ENCODE peak calls at places on chromosomes 6 and 20, in six cellular contexts. S is HCT116; O is K562; T is lower lobe of right lung; G is endodermal cell; P is naive thymus-derived CD4-positive, alpha-beta T cell. E is an unnamed sample.

GRCh38 chr20:6692566-6693168 is 74.8 kb upstream of the BMP2 start:
- DNase-seq in S (no peak), O (no peak), T (no peak), G (no peak), P (no peak), E (no peak)

GRCh38 chr6:163415620-163416379 is 1.3 kb downstream of the QKI start:
- DNase-seq in S (no peak), O (peak), T (peak), G (peak), P (peak), E (no peak)

GRCh38 chr20:39453890-39454289 is 491.7 kb downstream of the DHX35 start:
- DNase-seq in S (no peak), O (no peak), T (no peak), G (peak), P (no peak), E (no peak)

GRCh38 chr6:150334790-150335783 is 33.7 kb upstream of the IYD start:
- DNase-seq in S (peak), O (peak), T (no peak), G (peak), P (no peak), E (no peak)

GRCh38 chr6:142531727-142532126 is 229.9 kb downstream of the ADGRG6 start:
- DNase-seq in S (no peak), O (no peak), T (no peak), G (no peak), P (no peak), E (no peak)

GRCh38 chr6:1906625-1907024 is 296.9 kb downstream of the FOXC1 start:
- DNase-seq in S (no peak), O (no peak), T (no peak), G (peak), P (no peak), E (no peak)

GRCh38 chr6:15501806-15502450 is 160.9 kb downstream of the DTNBP1 start:
- DNase-seq in S (no peak), O (no peak), T (no peak), G (no peak), P (no peak), E (peak)

GRCh38 chr6:14221564-14222297 is 104.2 kb downstream of the CD83 start:
- DNase-seq in S (no peak), O (no peak), T (no peak), G (no peak), P (no peak), E (no peak)

GRCh38 chr6:71238351-71238750 is 50.3 kb upstream of the OGFRL1 start:
- DNase-seq in S (no peak), O (no peak), T (no peak), G (no peak), P (no peak), E (no peak)

GRCh38 chr6:49606696-49607390 is 29.8 kb downstream of the RHAG start:
- DNase-seq in S (peak), O (peak), T (no peak), G (peak), P (no peak), E (peak)

GRCh38 chr6:124029535-124029934 is 225.9 kb downstream of the NKAIN2 start:
- DNase-seq in S (no peak), O (no peak), T (no peak), G (peak), P (no peak), E (no peak)

GRCh38 chr6:13907614-13908215 is 17.0 kb upstream of the RNF182 start:
- DNase-seq in S (no peak), O (no peak), T (no peak), G (no peak), P (no peak), E (no peak)

GRCh38 chr6:158475344-158476302 is 84.3 kb upstream of the TMEM181 start:
- DNase-seq in S (no peak), O (peak), T (no peak), G (no peak), P (no peak), E (no peak)

GRCh38 chr6:63683071-63683603 is 47.5 kb downstream of the PHF3 start:
- DNase-seq in S (no peak), O (no peak), T (no peak), G (no peak), P (no peak), E (no peak)

GRCh38 chr20:25444556-25444955 is 37.1 kb downstream of the GINS1 start:
- DNase-seq in S (no peak), O (no peak), T (no peak), G (no peak), P (no peak), E (no peak)

GRCh38 chr20:45374101-45374467 is 4.0 kb downstream of the TP53TG5 start:
- DNase-seq in S (no peak), O (no peak), T (no peak), G (no peak), P (no peak), E (no peak)

GRCh38 chr6:140281236-140281635 is 906.8 kb upstream of the CITED2 start:
- DNase-seq in S (no peak), O (no peak), T (no peak), G (no peak), P (no peak), E (no peak)

GRCh38 chr6:149938571-149939462 is 3.0 kb upstream of the ULBP2 start:
- DNase-seq in S (no peak), O (no peak), T (no peak), G (peak), P (peak), E (no peak)

GRCh38 chr20:43942661-43943285 is 28.1 kb downstream of the TOX2 start:
- DNase-seq in S (peak), O (no peak), T (no peak), G (no peak), P (peak), E (no peak)

GRCh38 chr20:36547186-36548005 is 6.1 kb downstream of the MYL9 start:
- DNase-seq in S (no peak), O (no peak), T (no peak), G (peak), P (no peak), E (no peak)
- H3K27ac ChIP-seq in S (no peak), O (no peak), T (no peak), G (no peak), P (no peak), E (no peak)

DNA sequence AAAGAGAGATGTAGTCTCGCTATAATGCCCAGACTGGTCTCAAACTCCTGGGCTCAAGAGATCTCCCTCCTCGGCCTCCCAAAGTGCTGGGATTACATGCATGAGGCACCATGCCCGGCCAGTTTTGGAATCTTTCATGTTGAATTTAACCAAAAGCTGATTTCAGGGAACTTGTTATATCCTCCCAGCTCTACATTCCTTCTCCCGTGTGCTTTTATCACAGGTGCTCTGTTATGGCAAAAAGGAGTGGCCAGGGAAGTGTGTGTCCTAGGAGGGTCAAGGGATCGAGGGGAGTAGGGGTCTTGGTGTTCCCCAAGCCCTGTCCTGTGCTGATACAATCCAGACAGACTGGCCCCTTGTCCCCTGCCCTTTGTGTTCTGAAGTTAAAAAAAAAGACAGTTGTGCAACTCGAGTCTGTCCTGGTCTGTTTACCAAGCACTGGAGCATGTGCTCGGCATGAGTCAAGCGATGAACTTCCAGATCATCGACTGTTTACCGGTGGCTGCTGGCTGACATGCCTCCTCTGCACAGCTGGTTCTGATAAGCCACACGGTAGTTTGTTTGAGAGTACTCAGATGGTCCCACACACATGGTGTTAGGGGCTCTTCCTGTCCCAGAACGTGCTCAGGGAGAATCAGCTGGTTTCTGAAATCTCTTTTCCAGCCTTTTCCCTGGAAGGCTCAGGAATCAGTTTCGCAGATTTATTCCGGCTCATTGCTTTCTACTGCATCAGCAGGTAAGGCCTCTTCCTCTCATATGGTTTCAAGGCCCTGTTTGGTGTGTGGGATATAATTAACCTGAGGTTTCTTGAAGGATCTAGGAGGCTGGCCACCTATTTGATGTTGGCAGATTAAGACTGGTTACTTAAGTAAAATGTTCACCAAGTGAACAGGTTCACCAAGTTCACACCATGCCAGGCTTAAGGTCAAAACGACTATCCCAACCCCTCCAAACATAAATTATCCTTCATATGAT is 52.6 kb upstream of the NAA20 start:
- DNase-seq in S (no peak), O (no peak), T (peak), G (no peak), P (no peak), E (no peak)
- H3K27ac ChIP-seq in S (no peak), O (no peak), T (peak), G (no peak), P (no peak), E (peak)

GRCh38 chr6:106255306-106255705 is 70.3 kb downstream of the ATG5 start:
- DNase-seq in S (no peak), O (no peak), T (no peak), G (no peak), P (no peak), E (no peak)
- H3K27ac ChIP-seq in S (no peak), O (no peak), T (no peak), G (no peak), P (no peak), E (no peak)

GRCh38 chr20:31740656-31741323 is 1.7 kb downstream of the TPX2 start:
- DNase-seq in S (no peak), O (no peak), T (no peak), G (no peak), P (no peak), E (no peak)
- H3K27ac ChIP-seq in S (peak), O (peak), T (no peak), G (no peak), P (no peak), E (no peak)

GRCh38 chr6:128870751-128871150 is 12.2 kb upstream of the LAMA2 start:
- DNase-seq in S (no peak), O (no peak), T (no peak), G (no peak), P (no peak), E (no peak)
- H3K27ac ChIP-seq in S (no peak), O (no peak), T (no peak), G (no peak), P (no peak), E (no peak)

DNA sequence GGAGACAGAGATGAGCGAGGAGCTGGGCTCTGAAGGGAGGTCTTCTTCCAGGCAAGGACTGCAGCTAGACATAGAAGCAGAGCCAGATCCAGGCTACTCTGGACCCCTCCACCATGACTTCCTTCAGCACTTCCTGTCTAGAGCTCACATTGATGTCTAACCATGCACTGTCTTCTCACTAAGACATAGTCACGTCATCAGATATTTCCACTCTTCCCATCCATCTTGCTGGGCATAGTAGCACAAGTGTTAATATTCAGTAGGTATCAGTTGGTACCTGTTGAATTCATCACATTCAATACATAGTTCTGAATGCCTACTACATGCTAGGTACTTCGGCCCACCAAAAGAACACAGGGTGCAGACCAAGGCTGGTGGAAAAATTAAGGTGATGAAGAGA is 2.9 kb downstream of the HLA-DMA start:
- DNase-seq in S (no peak), O (no peak), T (no peak), G (no peak), P (no peak), E (no peak)
- H3K27ac ChIP-seq in S (no peak), O (no peak), T (no peak), G (no peak), P (no peak), E (no peak)

DNA sequence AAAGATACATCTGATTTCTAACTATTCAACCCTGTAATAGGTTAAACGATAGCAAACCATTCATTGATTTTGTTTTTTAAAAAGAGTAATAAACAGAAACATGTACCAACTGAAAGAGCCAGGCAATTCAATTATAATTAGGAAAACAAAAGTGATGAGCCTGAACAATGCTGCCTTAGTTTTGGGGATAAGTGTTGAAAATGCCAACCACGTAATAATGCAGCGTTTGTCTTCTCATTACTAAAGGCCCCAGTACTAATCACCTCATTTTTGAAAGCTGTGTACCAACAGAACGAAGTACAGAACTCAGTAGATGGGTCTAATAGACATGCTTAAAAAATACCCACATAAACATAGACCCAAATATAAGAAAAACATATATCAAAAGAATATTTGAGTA is 663.6 kb upstream of the CHD6 start:
- DNase-seq in S (no peak), O (no peak), T (no peak), G (no peak), P (no peak), E (no peak)
- H3K27ac ChIP-seq in S (no peak), O (no peak), T (no peak), G (no peak), P (no peak), E (peak)

GRCh38 chr6:90212274-90212673 is 84.4 kb downstream of the BACH2 start:
- DNase-seq in S (no peak), O (no peak), T (no peak), G (peak), P (no peak), E (no peak)

GRCh38 chr6:90216081-90216977 is 80.3 kb downstream of the BACH2 start:
- DNase-seq in S (no peak), O (no peak), T (peak), G (peak), P (peak), E (no peak)

GRCh38 chr6:90214966-90215365 is 81.7 kb downstream of the BACH2 start:
- DNase-seq in S (no peak), O (no peak), T (no peak), G (no peak), P (no peak), E (no peak)

GRCh38 chr6:90217621-90218496 is 78.8 kb downstream of the BACH2 start:
- DNase-seq in S (no peak), O (peak), T (peak), G (peak), P (peak), E (peak)

DNA sequence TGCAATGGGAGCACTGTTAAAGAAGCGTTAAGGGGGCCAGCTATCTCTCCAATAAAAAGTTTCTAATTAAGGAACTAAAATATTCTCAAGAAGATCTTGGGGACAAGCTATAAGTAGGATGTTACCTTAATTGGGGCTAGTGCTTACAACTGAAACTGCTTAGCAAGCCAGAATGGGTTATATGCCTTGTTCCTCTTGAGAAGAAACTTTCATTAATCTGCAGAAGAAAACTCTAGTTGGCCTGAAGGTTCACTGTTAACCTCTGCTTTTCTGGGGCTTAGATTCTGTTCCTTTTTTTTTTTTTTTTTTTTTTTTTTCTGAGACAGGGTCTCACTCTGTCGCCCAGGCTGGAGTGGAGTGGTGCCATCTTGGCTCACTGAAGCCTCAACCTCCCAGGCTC is 82.2 kb downstream of the BACH2 start:
- DNase-seq in S (no peak), O (no peak), T (no peak), G (no peak), P (no peak), E (no peak)
- H3K27ac ChIP-seq in S (no peak), O (no peak), T (no peak), G (no peak), P (peak), E (no peak)

GRCh38 chr20:57259179-57260021 is 7.0 kb downstream of the BMP7 start:
- DNase-seq in S (no peak), O (no peak), T (no peak), G (peak), P (no peak), E (peak)
- H3K27ac ChIP-seq in S (no peak), O (no peak), T (no peak), G (peak), P (no peak), E (peak)

E was measured in substantia nigra.